ENCODE peak calls at places on chromosomes 2 and 18, in nine cellular contexts. V, M, C, F, J, D, P, B and Y are unnamed samples.

GRCh38 chr2:179343945-179344279 is 79.3 kb upstream of the SESTD1 start:
- DNase-seq in V (no peak), M (no peak), C (no peak), F (no peak), J (no peak), D (no peak), P (no peak), B (no peak), Y (no peak)

GRCh38 chr2:224646242-224646846 is 61.2 kb upstream of the CUL3 start:
- DNase-seq in V (no peak), M (no peak), C (no peak), F (no peak), J (no peak), D (peak; percentile 36), P (peak; percentile 18), B (peak; percentile 30), Y (no peak)

GRCh38 chr2:10079192-10079930 is 850 bp downstream of the CYS1 start:
- DNase-seq in V (peak; percentile 87), M (no peak), C (no peak), F (no peak), J (peak; percentile 39), D (no peak), P (peak; percentile 18), B (peak; percentile 59), Y (peak; percentile 67)

GRCh38 chr2:74584088-74584645 is 29.6 kb downstream of the DOK1 start:
- DNase-seq in V (no peak), M (no peak), C (no peak), F (no peak), J (no peak), D (no peak), P (no peak), B (no peak), Y (no peak)

GRCh38 chr2:232634319-232635150 is 1.1 kb downstream of the EFHD1 start:
- DNase-seq in V (no peak), M (peak; percentile 24), C (no peak), F (no peak), J (peak; percentile 29), D (no peak), P (no peak), B (peak; percentile 61), Y (peak; percentile 89)

GRCh38 chr2:173048530-173048900 is 27.1 kb upstream of the MAP3K20 start:
- DNase-seq in V (no peak), M (no peak), C (no peak), F (no peak), J (no peak), D (no peak), P (no peak), B (no peak), Y (no peak)

GRCh38 chr2:121902171-121902591 is 146.7 kb downstream of the TSN start:
- DNase-seq in V (no peak), M (peak; percentile 51), C (no peak), F (no peak), J (no peak), D (no peak), P (no peak), B (no peak), Y (peak; percentile 72)

GRCh38 chr2:165874445-165875039 is 79.0 kb downstream of the TTC21B start:
- DNase-seq in V (no peak), M (no peak), C (no peak), F (no peak), J (no peak), D (no peak), P (peak; percentile 70), B (peak; percentile 65), Y (no peak)

GRCh38 chr2:3704647-3705046 is 1.3 kb downstream of the DCDC2C start:
- DNase-seq in V (no peak), M (no peak), C (no peak), F (no peak), J (no peak), D (no peak), P (no peak), B (no peak), Y (no peak)

GRCh38 chr2:232292395-232293154 is 86.0 kb upstream of the ALPP start:
- DNase-seq in V (no peak), M (peak; percentile 36), C (peak; percentile 66), F (peak; percentile 63), J (peak; percentile 40), D (no peak), P (no peak), B (peak; percentile 82), Y (no peak)

GRCh38 chr2:166419616-166419934 is 43.8 kb upstream of the SCN9A start:
- DNase-seq in V (no peak), M (no peak), C (no peak), F (no peak), J (no peak), D (no peak), P (no peak), B (no peak), Y (no peak)

GRCh38 chr18:49704334-49704733 is 109.0 kb downstream of the ACAA2 start:
- DNase-seq in V (no peak), M (no peak), C (no peak), F (no peak), J (no peak), D (no peak), P (no peak), B (no peak), Y (no peak)

GRCh38 chr2:24521975-24522639 is 31.1 kb downstream of the NCOA1 start:
- DNase-seq in V (no peak), M (no peak), C (no peak), F (no peak), J (no peak), D (no peak), P (no peak), B (no peak), Y (no peak)

GRCh38 chr2:24530796-24531195 is 39.7 kb downstream of the NCOA1 start:
- DNase-seq in V (no peak), M (no peak), C (no peak), F (no peak), J (no peak), D (no peak), P (no peak), B (no peak), Y (no peak)

DNA sequence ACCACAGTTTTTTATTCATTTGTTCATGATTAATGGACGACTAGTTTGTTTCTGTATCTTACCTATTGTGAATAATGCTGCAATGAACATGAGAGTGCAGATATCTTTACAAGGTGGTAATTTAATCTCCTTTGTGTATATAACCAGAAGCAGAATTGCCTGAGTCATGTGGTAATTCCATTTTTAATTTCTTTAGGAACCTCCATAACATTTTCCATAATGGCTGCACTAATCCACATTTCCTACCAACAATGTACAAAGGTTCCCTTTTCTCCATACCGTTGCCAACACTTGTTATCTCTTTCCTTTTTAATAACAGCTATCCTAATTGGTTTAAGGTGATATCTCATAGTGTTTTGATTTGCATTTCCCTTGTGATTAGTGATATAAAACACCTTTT is 36.5 kb downstream of the NCOA1 start:
- DNase-seq in V (no peak), M (no peak), C (no peak), F (no peak), J (no peak), D (no peak), P (no peak), B (no peak), Y (no peak)
- H3K9me3 ChIP-seq in V (no peaks in the 10 kb centered on the region), M (peaks cover 21% of the 10 kb centered on the region), C (peaks cover under 1% of the 10 kb centered on the region), F (no peaks in the 10 kb centered on the region), J (no peaks in the 10 kb centered on the region), D (peaks cover 5% of the 10 kb centered on the region), P (no peaks in the 10 kb centered on the region), B (no peaks in the 10 kb centered on the region), Y (no peaks in the 10 kb centered on the region)

GRCh38 chr2:42125887-42126594 is 43.1 kb upstream of the EML4 start:
- DNase-seq in V (no peak), M (no peak), C (no peak), F (peak; percentile 51), J (no peak), D (no peak), P (no peak), B (no peak), Y (no peak)

GRCh38 chr2:42129947-42130346 is 39.2 kb upstream of the EML4 start:
- DNase-seq in V (no peak), M (no peak), C (no peak), F (no peak), J (no peak), D (no peak), P (no peak), B (no peak), Y (no peak)

GRCh38 chr2:42129487-42129852 is 39.7 kb upstream of the EML4 start:
- DNase-seq in V (no peak), M (no peak), C (no peak), F (no peak), J (no peak), D (no peak), P (no peak), B (no peak), Y (no peak)

GRCh38 chr2:42128731-42129486 is 40.2 kb upstream of the EML4 start:
- DNase-seq in V (no peak), M (no peak), C (no peak), F (no peak), J (no peak), D (no peak), P (no peak), B (no peak), Y (no peak)

DNA sequence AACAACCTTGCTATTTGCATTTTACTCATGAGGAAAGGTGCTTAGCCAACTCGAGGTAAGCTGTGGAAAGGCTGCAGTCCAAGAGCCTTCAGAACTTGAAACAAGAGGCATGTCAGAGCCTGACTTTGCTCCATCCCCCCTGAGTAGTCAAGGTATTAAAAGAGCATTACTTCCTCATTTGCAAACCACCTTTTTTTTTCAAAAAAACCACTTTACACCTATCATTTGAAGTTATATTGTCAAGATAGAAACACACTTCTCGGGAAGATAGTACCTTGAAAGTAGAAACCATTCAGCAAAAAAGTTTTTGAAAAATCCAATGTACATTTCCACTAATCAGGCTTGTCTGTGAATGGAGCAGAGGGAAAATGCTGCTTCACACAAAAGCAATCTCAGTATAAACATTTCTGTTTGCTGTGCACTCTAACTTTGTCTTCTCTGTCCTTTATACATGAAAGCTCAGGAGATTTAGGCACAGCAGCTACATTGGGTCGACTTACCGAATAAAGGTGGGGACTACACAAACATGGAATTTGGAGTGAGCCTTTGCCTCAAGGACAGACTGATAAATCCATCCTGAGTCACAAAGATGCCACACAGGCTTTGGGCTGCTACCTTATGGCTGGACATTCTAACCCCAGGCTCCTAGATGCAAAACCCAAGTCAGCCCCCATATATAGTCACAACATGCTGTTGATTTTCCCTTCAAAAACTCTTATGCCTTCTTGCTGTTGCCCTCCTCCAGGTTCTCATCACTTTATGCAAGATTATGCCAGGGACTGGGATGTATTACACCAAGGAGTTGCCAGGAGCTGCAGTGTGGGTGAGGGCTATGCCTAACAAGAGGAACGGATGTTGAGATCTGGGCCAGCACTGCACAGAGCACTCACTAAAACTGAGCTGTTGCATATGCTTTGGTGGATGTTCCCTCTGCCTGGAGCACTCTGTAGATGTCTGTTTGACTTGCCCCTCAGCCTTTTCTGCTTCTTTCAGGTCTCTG is 41.4 kb upstream of the EML4 start:
- DNase-seq in V (no peak), M (no peak), C (no peak), F (no peak), J (no peak), D (no peak), P (peak; percentile 67), B (no peak), Y (no peak)
- H3K4me1 ChIP-seq in V (peaks cover 41% of the 10 kb centered on the region), M (peaks cover 15% of the 10 kb centered on the region), C (peaks cover 6% of the 10 kb centered on the region), F (peaks cover 74% of the 10 kb centered on the region), J (no peaks in the 10 kb centered on the region), D (peaks cover 80% of the 10 kb centered on the region), P (peaks cover 96% of the 10 kb centered on the region), B (peaks cover 6% of the 10 kb centered on the region), Y (no peaks in the 10 kb centered on the region)

GRCh38 chr18:37529296-37529695 is 36.3 kb downstream of the CELF4 start:
- DNase-seq in V (no peak), M (no peak), C (no peak), F (no peak), J (no peak), D (no peak), P (no peak), B (no peak), Y (no peak)
- H3K4me3 ChIP-seq in V (no peak overlapping the region), M (no peak overlapping the region), C (no peak overlapping the region), F (no peak overlapping the region), J (no peak overlapping the region), D (no peak overlapping the region), P (no peak overlapping the region), B (no peak overlapping the region), Y (no peak overlapping the region)

GRCh38 chr18:65876310-65876709 is 125.5 kb downstream of the CDH7 start:
- DNase-seq in V (no peak), M (no peak), C (no peak), F (no peak), J (no peak), D (no peak), P (no peak), B (no peak), Y (no peak)
- H3K9me3 ChIP-seq in V (no peaks in the 10 kb centered on the region), M (no peaks in the 10 kb centered on the region), C (no peaks in the 10 kb centered on the region), F (no peaks in the 10 kb centered on the region), J (no peaks in the 10 kb centered on the region), D (no peaks in the 10 kb centered on the region), P (no peaks in the 10 kb centered on the region), B (no peaks in the 10 kb centered on the region), Y (no peaks in the 10 kb centered on the region)